ENCODE peak calls at places on chromosomes 5 and 9, in four cellular contexts. One of them, this sample, is unnamed.

GRCh38 chr9:5696884-5697283 is 68.0 kb downstream of the RIC1 start:
- DNase-seq in K562: no peak
- DNase-seq in HepG2: no peak
- DNase-seq in H1: no peak
- DNase-seq in this sample: peak

GRCh38 chr9:113492343-113493079 is 29.0 kb downstream of the RGS3 start:
- DNase-seq in K562: no peak
- DNase-seq in HepG2: no peak
- DNase-seq in H1: no peak
- DNase-seq in this sample: no peak

GRCh38 chr9:111805262-111805661 is 10.5 kb upstream of the SHOC1 start:
- DNase-seq in K562: no peak
- DNase-seq in HepG2: no peak
- DNase-seq in H1: no peak
- DNase-seq in this sample: no peak

GRCh38 chr5:124194282-124194681 is 552.2 kb downstream of the ZNF608 start:
- DNase-seq in K562: no peak
- DNase-seq in HepG2: no peak
- DNase-seq in H1: no peak
- DNase-seq in this sample: no peak

GRCh38 chr9:73074176-73074708 is 77.4 kb upstream of the ANXA1 start:
- DNase-seq in K562: no peak
- DNase-seq in HepG2: peak
- DNase-seq in H1: no peak
- DNase-seq in this sample: no peak

GRCh38 chr5:176810687-176811501 is 535 bp downstream of the UNC5A start:
- DNase-seq in K562: no peak
- DNase-seq in HepG2: no peak
- DNase-seq in H1: peak
- DNase-seq in this sample: no peak

GRCh38 chr5:122921826-122922225 is 76.4 kb downstream of the SNX24 start:
- DNase-seq in K562: no peak
- DNase-seq in HepG2: no peak
- DNase-seq in H1: no peak
- DNase-seq in this sample: no peak

GRCh38 chr5:149641000-149641576 is 59.8 kb downstream of the ARHGEF37 start:
- DNase-seq in K562: peak
- DNase-seq in HepG2: peak
- DNase-seq in H1: no peak
- DNase-seq in this sample: no peak

GRCh38 chr9:93930070-93930469 is 25.1 kb downstream of the BARX1 start:
- DNase-seq in K562: no peak
- DNase-seq in HepG2: no peak
- DNase-seq in H1: no peak
- DNase-seq in this sample: no peak

GRCh38 chr9:35520404-35520790 is 30.5 kb downstream of the RUSC2 start:
- DNase-seq in K562: no peak
- DNase-seq in HepG2: no peak
- DNase-seq in H1: no peak
- DNase-seq in this sample: no peak

GRCh38 chr5:72525816-72526215 is 18.6 kb upstream of the ZNF366 start:
- DNase-seq in K562: no peak
- DNase-seq in HepG2: no peak
- DNase-seq in H1: no peak
- DNase-seq in this sample: no peak
- TF ChIP-seq BRCA1 in K562: no peak
- TF ChIP-seq BRCA1 in HepG2: no peak
- TF ChIP-seq BRCA1 in H1: no peak
- TF ChIP-seq BRCA1 in this sample: no peak

DNA sequence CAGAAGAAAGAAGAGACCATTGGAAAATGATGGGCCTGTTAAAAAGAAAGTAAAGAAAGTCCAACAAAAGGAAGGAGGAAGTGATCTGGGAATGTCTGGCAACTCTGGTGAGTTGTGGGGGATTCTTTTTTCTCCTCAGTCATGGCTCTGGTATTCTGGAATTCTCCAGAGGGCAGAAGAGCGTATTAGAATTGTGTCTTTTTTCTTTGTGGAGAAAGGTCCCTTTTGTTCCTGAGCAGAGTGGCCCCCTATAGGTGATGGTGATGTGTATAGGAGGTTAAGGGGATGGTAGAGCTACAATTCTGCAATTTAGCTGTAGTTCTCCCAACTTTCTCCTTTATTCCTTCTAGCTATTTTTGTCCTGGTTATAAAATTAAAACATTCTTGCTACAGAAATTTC is 1.6 kb upstream of the DHFR start:
- DNase-seq in K562: peak
- DNase-seq in HepG2: peak
- DNase-seq in H1: no peak
- DNase-seq in this sample: no peak
- TF ChIP-seq BRCA1 in K562: no peak
- TF ChIP-seq BRCA1 in HepG2: no peak
- TF ChIP-seq BRCA1 in H1: no peak
- TF ChIP-seq BRCA1 in this sample: no peak

GRCh38 chr9:82212885-82213284 is 224.3 kb downstream of the SPATA31D1 start:
- DNase-seq in K562: no peak
- DNase-seq in HepG2: no peak
- DNase-seq in H1: no peak
- DNase-seq in this sample: no peak
- TF ChIP-seq BRCA1 in K562: no peak
- TF ChIP-seq BRCA1 in HepG2: no peak
- TF ChIP-seq BRCA1 in H1: no peak
- TF ChIP-seq BRCA1 in this sample: no peak

DNA sequence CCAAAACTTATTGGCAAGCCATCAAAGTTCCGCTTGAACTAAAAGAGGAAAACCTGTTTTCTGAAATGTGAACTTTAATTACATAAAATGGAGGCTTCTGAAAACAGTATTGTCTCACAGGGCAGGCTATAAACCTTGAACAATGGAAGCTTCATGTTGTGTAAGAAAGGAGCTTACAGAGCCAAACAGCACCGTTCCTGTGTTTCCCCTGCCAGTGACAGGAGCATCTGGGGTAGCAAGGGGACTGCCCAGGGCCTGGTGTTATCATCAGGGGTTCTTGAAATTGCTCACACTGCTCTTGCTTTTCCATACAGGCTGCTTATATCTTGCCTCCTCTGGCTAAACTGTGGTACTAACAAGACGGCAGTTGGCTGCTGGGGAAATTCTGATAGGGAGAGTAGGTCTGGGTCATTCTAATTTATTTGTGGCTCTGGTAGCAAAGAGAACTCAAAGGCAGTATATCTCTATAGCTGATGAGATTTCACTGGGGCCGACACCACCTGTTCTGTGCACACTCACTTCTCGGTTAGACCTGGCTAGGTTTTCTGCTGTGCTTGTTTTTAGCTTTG is 40.4 kb downstream of the BASP1 start:
- DNase-seq in K562: no peak
- DNase-seq in HepG2: no peak
- DNase-seq in H1: no peak
- DNase-seq in this sample: peak
- TF ChIP-seq BRCA1 in K562: no peak
- TF ChIP-seq BRCA1 in HepG2: no peak
- TF ChIP-seq BRCA1 in H1: no peak
- TF ChIP-seq BRCA1 in this sample: no peak

GRCh38 chr5:142327111-142327842 is 2.5 kb upstream of the SPRY4 start:
- DNase-seq in K562: no peak
- DNase-seq in HepG2: no peak
- DNase-seq in H1: no peak
- DNase-seq in this sample: no peak

GRCh38 chr5:142326480-142326938 is 1.7 kb upstream of the SPRY4 start:
- DNase-seq in K562: no peak
- DNase-seq in HepG2: no peak
- DNase-seq in H1: no peak
- DNase-seq in this sample: no peak

GRCh38 chr5:142325677-142326479 is 1.1 kb upstream of the SPRY4 start:
- DNase-seq in K562: peak
- DNase-seq in HepG2: peak
- DNase-seq in H1: peak
- DNase-seq in this sample: no peak

GRCh38 chr5:142330444-142330843 is 5.6 kb upstream of the SPRY4 start:
- DNase-seq in K562: no peak
- DNase-seq in HepG2: no peak
- DNase-seq in H1: no peak
- DNase-seq in this sample: no peak

DNA sequence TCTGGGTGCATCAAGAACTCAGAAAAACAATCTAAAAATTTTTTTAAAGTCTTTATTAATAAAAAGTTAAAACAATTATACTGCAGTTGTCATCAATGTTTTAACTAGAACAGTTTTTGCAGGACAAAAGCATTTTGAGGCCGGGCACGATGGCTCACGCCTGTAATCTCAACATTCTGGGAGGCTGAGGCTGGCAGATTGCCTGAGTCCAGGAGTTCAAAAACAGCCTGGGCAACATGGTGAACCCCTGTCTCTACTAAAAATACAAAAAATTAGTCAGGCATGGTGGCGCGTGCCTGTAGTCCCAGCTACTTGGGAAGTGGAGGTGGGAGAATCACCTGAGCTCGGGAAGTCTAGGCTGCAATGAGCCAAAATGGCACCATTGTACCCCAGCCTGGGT is 5.2 kb upstream of the SPRY4 start:
- DNase-seq in K562: no peak
- DNase-seq in HepG2: no peak
- DNase-seq in H1: no peak
- DNase-seq in this sample: no peak
- TF ChIP-seq BRCA1 in K562: no peak
- TF ChIP-seq BRCA1 in HepG2: no peak
- TF ChIP-seq BRCA1 in H1: no peak
- TF ChIP-seq BRCA1 in this sample: no peak

GRCh38 chr5:155556700-155557099 is 543.1 kb downstream of the KIF4B start:
- DNase-seq in K562: no peak
- DNase-seq in HepG2: no peak
- DNase-seq in H1: no peak
- DNase-seq in this sample: no peak

GRCh38 chr5:155564541-155564940 is 551.0 kb downstream of the KIF4B start:
- DNase-seq in K562: no peak
- DNase-seq in HepG2: no peak
- DNase-seq in H1: no peak
- DNase-seq in this sample: no peak

GRCh38 chr5:155556222-155556621 is 542.7 kb downstream of the KIF4B start:
- DNase-seq in K562: no peak
- DNase-seq in HepG2: no peak
- DNase-seq in H1: no peak
- DNase-seq in this sample: no peak

DNA sequence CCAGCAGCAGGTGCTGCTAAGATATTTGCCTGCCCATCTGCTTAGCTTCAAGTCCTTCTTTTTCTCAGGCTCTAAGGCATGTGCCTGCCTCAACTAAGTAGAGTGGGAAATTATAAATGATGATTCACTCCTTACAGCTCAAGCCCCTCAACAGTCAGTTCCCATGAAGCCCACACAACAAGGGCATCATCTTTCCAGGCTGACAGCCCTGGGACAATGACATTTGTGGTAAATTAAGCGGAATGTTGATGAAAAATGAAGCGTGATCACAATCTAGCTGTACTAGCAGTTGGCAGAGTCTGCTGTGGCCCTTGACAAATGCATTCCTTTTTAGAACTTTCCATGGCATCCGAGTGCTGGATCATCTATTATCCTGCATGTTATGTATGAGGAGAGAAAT is 548.6 kb downstream of the KIF4B start:
- DNase-seq in K562: no peak
- DNase-seq in HepG2: no peak
- DNase-seq in H1: no peak
- DNase-seq in this sample: no peak
- TF ChIP-seq BRCA1 in K562: no peak
- TF ChIP-seq BRCA1 in HepG2: no peak
- TF ChIP-seq BRCA1 in H1: no peak
- TF ChIP-seq BRCA1 in this sample: no peak

This sample was measured in GM12878.